ENCODE peak calls at places on chromosome 4, in six cellular contexts. N, L, X, P, R and M are unnamed samples.

GRCh38 chr4:932713-933070 is 432 bp downstream of the TMEM175 start:
- DNase-seq in N (no peak), L (no peak), X (no peak), P (no peak), R (no peak), M (no peak)

GRCh38 chr4:6641971-6642320 is 1.5 kb downstream of the MRFAP1 start:
- DNase-seq in N (peak; percentile 24), L (no peak), X (no peak), P (no peak), R (peak; percentile 20), M (no peak)

GRCh38 chr4:17065821-17066220 is 167.4 kb upstream of the LDB2 start:
- DNase-seq in N (no peak), L (no peak), X (no peak), P (no peak), R (no peak), M (no peak)

GRCh38 chr4:1116837-1117236 is 3.5 kb upstream of the RNF212 start:
- DNase-seq in N (peak; percentile 17), L (no peak), X (no peak), P (no peak), R (no peak), M (no peak)

GRCh38 chr4:179597301-179597700 is 2155.1 kb upstream of the AGA start:
- DNase-seq in N (no peak), L (no peak), X (no peak), P (no peak), R (no peak), M (no peak)

GRCh38 chr4:174789666-174790065 is 39.4 kb downstream of the GLRA3 start:
- DNase-seq in N (no peak), L (no peak), X (no peak), P (no peak), R (no peak), M (no peak)

GRCh38 chr4:150250998-150251651 is 172.9 kb downstream of the DCLK2 start:
- DNase-seq in N (no peak), L (no peak), X (no peak), P (no peak), R (no peak), M (no peak)

GRCh38 chr4:152220201-152220666 is 315.7 kb downstream of the FBXW7 start:
- DNase-seq in N (peak; percentile 84), L (no peak), X (peak; percentile 10), P (no peak), R (no peak), M (no peak)

GRCh38 chr4:100907465-100908454 is 389.9 kb upstream of the EMCN start:
- DNase-seq in N (peak; percentile 20), L (no peak), X (no peak), P (no peak), R (peak; percentile 35), M (no peak)

GRCh38 chr4:44861756-44862155 is 135.4 kb upstream of the GNPDA2 start:
- DNase-seq in N (no peak), L (no peak), X (no peak), P (no peak), R (peak; percentile 63), M (no peak)

GRCh38 chr4:45693746-45694145 is 430.1 kb downstream of the GABRG1 start:
- DNase-seq in N (no peak), L (no peak), X (no peak), P (no peak), R (peak; percentile 3), M (no peak)

GRCh38 chr4:38803833-38804653 is 548 bp downstream of the TLR1 start:
- DNase-seq in N (no peak), L (no peak), X (peak; percentile 83), P (peak; percentile 27), R (peak; percentile 49), M (no peak)

GRCh38 chr4:106869551-106869950 is 166.6 kb downstream of the DKK2 start:
- DNase-seq in N (no peak), L (no peak), X (no peak), P (no peak), R (peak; percentile 21), M (no peak)

GRCh38 chr4:132642196-132642817 is 506.8 kb upstream of the PCDH10 start:
- DNase-seq in N (peak; percentile 46), L (no peak), X (no peak), P (peak; percentile 3), R (peak; percentile 65), M (no peak)

GRCh38 chr4:140061194-140061593 is 92.8 kb downstream of the MAML3 start:
- DNase-seq in N (no peak), L (no peak), X (no peak), P (no peak), R (peak; percentile 56), M (no peak)

GRCh38 chr4:147328189-147328588 is 152.7 kb upstream of the EDNRA start:
- DNase-seq in N (no peak), L (no peak), X (no peak), P (peak; percentile 31), R (no peak), M (no peak)

GRCh38 chr4:71445819-71446218 is 107.0 kb downstream of the SLC4A4 start:
- DNase-seq in N (no peak), L (no peak), X (no peak), P (no peak), R (no peak), M (no peak)

GRCh38 chr4:122003335-122003734 is 51.5 kb upstream of the TRPC3 start:
- DNase-seq in N (peak; percentile 34), L (no peak), X (peak; percentile 14), P (peak; percentile 86), R (peak; percentile 33), M (no peak)

GRCh38 chr4:95045429-95045828 is 287.7 kb downstream of the BMPR1B start:
- DNase-seq in N (peak; percentile 7), L (no peak), X (no peak), P (no peak), R (peak; percentile 44), M (no peak)

GRCh38 chr4:153140294-153140693 is 63.9 kb upstream of the TRIM2 start:
- DNase-seq in N (no peak), L (no peak), X (no peak), P (no peak), R (no peak), M (no peak)

GRCh38 chr4:61204353-61204752 is 4.2 kb downstream of the ADGRL3 start:
- DNase-seq in N (no peak), L (no peak), X (no peak), P (no peak), R (peak; percentile 58), M (no peak)

GRCh38 chr4:3243066-3243775 is 5.7 kb upstream of the MSANTD1 start:
- DNase-seq in N (no peak), L (no peak), X (no peak), P (peak; percentile 23), R (no peak), M (no peak)

DNA sequence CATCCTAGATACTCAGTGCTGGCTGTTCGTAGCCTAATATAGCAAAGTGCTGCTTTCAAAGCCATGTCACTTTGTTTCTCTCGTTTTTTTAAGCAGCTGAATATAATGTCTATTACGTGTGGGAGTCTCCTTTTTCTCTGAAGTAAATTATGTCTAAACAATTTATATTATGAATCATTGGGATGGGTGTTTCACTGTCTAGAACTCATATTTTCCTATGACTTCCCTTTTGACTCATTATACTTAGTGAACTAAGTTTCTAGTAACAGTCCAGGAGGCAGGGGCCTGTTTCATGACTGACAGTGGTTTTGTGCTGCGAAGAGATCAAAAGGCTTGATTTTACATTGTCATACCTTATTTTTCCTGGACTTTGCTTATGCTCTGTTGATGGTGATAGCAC is 326.9 kb upstream of the ZFP42 start:
- DNase-seq in N (no peak), L (no peak), X (no peak), P (no peak), R (no peak), M (no peak)
- H3K4me3 ChIP-seq in N (no peak overlapping the region), L (no peak overlapping the region), X (no peak overlapping the region), P (no peak overlapping the region), R (no peak overlapping the region), M (no peak overlapping the region)

GRCh38 chr4:14816592-14817273 is 185.5 kb upstream of the CPEB2 start:
- DNase-seq in N (no peak), L (no peak), X (no peak), P (no peak), R (no peak), M (no peak)
- H3K4me3 ChIP-seq in N (no peak overlapping the region), L (no peak overlapping the region), X (no peak overlapping the region), P (no peak overlapping the region), R (no peak overlapping the region), M (no peak overlapping the region)

GRCh38 chr4:111780965-111781364 is 364.3 kb upstream of the FAM241A start:
- DNase-seq in N (no peak), L (no peak), X (no peak), P (no peak), R (no peak), M (no peak)
- H3K4me3 ChIP-seq in N (no peak overlapping the region), L (no peak overlapping the region), X (no peak overlapping the region), P (no peak overlapping the region), R (no peak overlapping the region), M (no peak overlapping the region)

GRCh38 chr4:26275261-26275660 is 45.6 kb upstream of the RBPJ start:
- DNase-seq in N (no peak), L (no peak), X (no peak), P (no peak), R (no peak), M (no peak)
- H3K4me3 ChIP-seq in N (no peak overlapping the region), L (no peak overlapping the region), X (no peak overlapping the region), P (no peak overlapping the region), R (no peak overlapping the region), M (no peak overlapping the region)

GRCh38 chr4:183941964-183942363 is 36.9 kb downstream of the STOX2 start:
- DNase-seq in N (no peak), L (no peak), X (no peak), P (no peak), R (no peak), M (no peak)

GRCh38 chr4:183950536-183950935 is 45.4 kb downstream of the STOX2 start:
- DNase-seq in N (no peak), L (no peak), X (no peak), P (no peak), R (no peak), M (no peak)

GRCh38 chr4:183940807-183941310 is 35.8 kb downstream of the STOX2 start:
- DNase-seq in N (no peak), L (no peak), X (no peak), P (no peak), R (no peak), M (no peak)

GRCh38 chr4:183945741-183946140 is 40.6 kb downstream of the STOX2 start:
- DNase-seq in N (no peak), L (no peak), X (no peak), P (no peak), R (no peak), M (no peak)
- H3K4me3 ChIP-seq in N (no peak overlapping the region), L (no peak overlapping the region), X (no peak overlapping the region), P (no peak overlapping the region), R (no peak overlapping the region), M (no peak overlapping the region)